ENCODE peak calls at places on chromosomes 2 and 18, in ten cellular contexts. T, V, R, O, B, P, G, L, F and H are unnamed samples.

GRCh38 chr18:75211721-75212625 is 1.4 kb downstream of the TSHZ1 start:
- DNase-seq in T (no peak), V (peak; percentile 35), R (no peak), O (peak; percentile 54), B (no peak), P (no peak), G (peak; percentile 54), L (peak; percentile 31), F (no peak), H (peak; percentile 74)

GRCh38 chr18:63321291-63321690 is 1.7 kb upstream of the BCL2 start:
- DNase-seq in T (no peak), V (no peak), R (no peak), O (no peak), B (no peak), P (no peak), G (no peak), L (no peak), F (no peak), H (no peak)

GRCh38 chr2:214679736-214680135 is 129.7 kb downstream of the BARD1 start:
- DNase-seq in T (no peak), V (no peak), R (no peak), O (no peak), B (no peak), P (no peak), G (no peak), L (no peak), F (no peak), H (no peak)

GRCh38 chr2:219084791-219085190 is 24.1 kb upstream of the IHH start:
- DNase-seq in T (no peak), V (no peak), R (no peak), O (no peak), B (no peak), P (no peak), G (no peak), L (no peak), F (no peak), H (no peak)

GRCh38 chr2:46748121-46748520 is 167.5 kb downstream of the MCFD2 start:
- DNase-seq in T (no peak), V (no peak), R (no peak), O (no peak), B (no peak), P (no peak), G (no peak), L (no peak), F (no peak), H (no peak)

GRCh38 chr2:66869076-66869475 is 434.2 kb downstream of the MEIS1 start:
- DNase-seq in T (peak; percentile 88), V (no peak), R (no peak), O (no peak), B (no peak), P (no peak), G (no peak), L (no peak), F (peak; percentile 29), H (no peak)

GRCh38 chr2:31414601-31415241 is at the start of gene XDH:
- DNase-seq in T (peak; percentile 30), V (no peak), R (no peak), O (no peak), B (no peak), P (no peak), G (peak; percentile 29), L (no peak), F (no peak), H (no peak)

GRCh38 chr2:8571792-8572499 is 109.9 kb upstream of the ID2 start:
- DNase-seq in T (no peak), V (no peak), R (no peak), O (no peak), B (no peak), P (no peak), G (no peak), L (no peak), F (no peak), H (no peak)

GRCh38 chr2:150937030-150937429 is 324.6 kb downstream of the RBM43 start:
- DNase-seq in T (no peak), V (no peak), R (no peak), O (no peak), B (no peak), P (no peak), G (no peak), L (no peak), F (no peak), H (no peak)

GRCh38 chr2:19403785-19404184 is 45.4 kb upstream of the OSR1 start:
- DNase-seq in T (no peak), V (no peak), R (no peak), O (no peak), B (no peak), P (no peak), G (no peak), L (no peak), F (no peak), H (no peak)

GRCh38 chr2:176445831-176446433 is 176.7 kb downstream of the MTX2 start:
- DNase-seq in T (peak; percentile 58), V (no peak), R (no peak), O (no peak), B (no peak), P (no peak), G (no peak), L (no peak), F (peak; percentile 56), H (no peak)

GRCh38 chr18:5173216-5173615 is 23.8 kb downstream of the AKAIN1 start:
- DNase-seq in T (no peak), V (no peak), R (no peak), O (no peak), B (no peak), P (no peak), G (no peak), L (no peak), F (no peak), H (no peak)

GRCh38 chr18:50590625-50591024 is 30.7 kb downstream of the MAPK4 start:
- DNase-seq in T (no peak), V (no peak), R (no peak), O (no peak), B (no peak), P (no peak), G (no peak), L (no peak), F (no peak), H (no peak)

GRCh38 chr2:94879314-94879981 is 8.2 kb downstream of the TEKT4 start:
- DNase-seq in T (no peak), V (no peak), R (no peak), O (no peak), B (no peak), P (no peak), G (no peak), L (no peak), F (no peak), H (no peak)

GRCh38 chr2:85800576-85800975 is 46.8 kb downstream of the ATOH8 start:
- DNase-seq in T (no peak), V (no peak), R (no peak), O (no peak), B (no peak), P (no peak), G (no peak), L (no peak), F (no peak), H (no peak)